ENCODE peak calls at places on chromosomes 3 and 15, in eight cellular contexts. One of them, this sample, is unnamed. For H3K27me3, the result is how much of the 10 kb centered on the place peaks cover.

GRCh38 chr3:179603831-179604230 is 607 bp downstream of the MRPL47 start:
- DNase-seq in brain microvascular endothelial cell: no peak
- DNase-seq in endodermal cell: no peak
- DNase-seq in heart right ventricle: no peak
- DNase-seq in AG04450: no peak
- DNase-seq in fibroblast of lung: peak
- DNase-seq in GM06990: no peak
- DNase-seq in H9: no peak
- DNase-seq in this sample: no peak

GRCh38 chr3:52299815-52300611 is 12.4 kb downstream of the GLYCTK start:
- DNase-seq in GM06990: no peak
- DNase-seq in brain microvascular endothelial cell: peak
- DNase-seq in heart right ventricle: peak
- DNase-seq in H9: peak
- DNase-seq in endodermal cell: peak
- DNase-seq in fibroblast of lung: peak
- DNase-seq in AG04450: no peak
- DNase-seq in this sample: no peak

GRCh38 chr15:34984884-34985630 is 3.0 kb downstream of the ZNF770 start:
- DNase-seq in fibroblast of lung: peak
- DNase-seq in GM06990: no peak
- DNase-seq in H9: no peak
- DNase-seq in brain microvascular endothelial cell: no peak
- DNase-seq in endodermal cell: no peak
- DNase-seq in heart right ventricle: no peak
- DNase-seq in AG04450: no peak
- DNase-seq in this sample: no peak

GRCh38 chr3:51962854-51963530 is 4.3 kb downstream of the PCBP4 start:
- DNase-seq in endodermal cell: peak
- DNase-seq in GM06990: no peak
- DNase-seq in heart right ventricle: no peak
- DNase-seq in AG04450: no peak
- DNase-seq in H9: no peak
- DNase-seq in fibroblast of lung: no peak
- DNase-seq in brain microvascular endothelial cell: no peak
- DNase-seq in this sample: no peak

GRCh38 chr15:81315452-81316203 is 8.3 kb downstream of the STARD5 start:
- DNase-seq in heart right ventricle: no peak
- DNase-seq in H9: no peak
- DNase-seq in brain microvascular endothelial cell: no peak
- DNase-seq in GM06990: no peak
- DNase-seq in AG04450: no peak
- DNase-seq in endodermal cell: no peak
- DNase-seq in fibroblast of lung: no peak
- DNase-seq in this sample: no peak

GRCh38 chr15:99508807-99509311 is 56.9 kb upstream of the MEF2A start:
- DNase-seq in fibroblast of lung: no peak
- DNase-seq in endodermal cell: no peak
- DNase-seq in AG04450: no peak
- DNase-seq in heart right ventricle: no peak
- DNase-seq in GM06990: no peak
- DNase-seq in H9: no peak
- DNase-seq in brain microvascular endothelial cell: no peak
- DNase-seq in this sample: no peak

GRCh38 chr3:114155370-114155821 is 23.5 kb downstream of the DRD3 start:
- DNase-seq in fibroblast of lung: peak
- DNase-seq in GM06990: no peak
- DNase-seq in H9: peak
- DNase-seq in AG04450: no peak
- DNase-seq in heart right ventricle: no peak
- DNase-seq in brain microvascular endothelial cell: peak
- DNase-seq in endodermal cell: peak
- DNase-seq in this sample: peak

GRCh38 chr3:129695203-129695602 is 88.7 kb upstream of the PLXND1 start:
- DNase-seq in heart right ventricle: no peak
- DNase-seq in GM06990: no peak
- DNase-seq in brain microvascular endothelial cell: no peak
- DNase-seq in AG04450: no peak
- DNase-seq in fibroblast of lung: no peak
- DNase-seq in endodermal cell: no peak
- DNase-seq in H9: no peak
- DNase-seq in this sample: no peak

GRCh38 chr3:48765376-48765775 is 48.4 kb upstream of the IP6K2 start:
- DNase-seq in fibroblast of lung: peak
- DNase-seq in H9: no peak
- DNase-seq in AG04450: no peak
- DNase-seq in brain microvascular endothelial cell: no peak
- DNase-seq in GM06990: no peak
- DNase-seq in heart right ventricle: no peak
- DNase-seq in endodermal cell: no peak
- DNase-seq in this sample: no peak

GRCh38 chr3:38479431-38480092 is 16.6 kb upstream of the EXOG start:
- DNase-seq in AG04450: peak
- DNase-seq in GM06990: no peak
- DNase-seq in brain microvascular endothelial cell: peak
- DNase-seq in heart right ventricle: peak
- DNase-seq in endodermal cell: peak
- DNase-seq in fibroblast of lung: peak
- DNase-seq in H9: peak
- DNase-seq in this sample: peak

GRCh38 chr15:101541501-101542292 is 52.2 kb upstream of the PCSK6 start:
- DNase-seq in heart right ventricle: no peak
- DNase-seq in fibroblast of lung: no peak
- DNase-seq in GM06990: no peak
- DNase-seq in AG04450: no peak
- DNase-seq in endodermal cell: peak
- DNase-seq in brain microvascular endothelial cell: no peak
- DNase-seq in H9: peak
- DNase-seq in this sample: no peak

GRCh38 chr3:27596334-27596841 is 112.2 kb upstream of the SLC4A7 start:
- DNase-seq in brain microvascular endothelial cell: peak
- DNase-seq in fibroblast of lung: peak
- DNase-seq in endodermal cell: no peak
- DNase-seq in GM06990: peak
- DNase-seq in H9: no peak
- DNase-seq in heart right ventricle: no peak
- DNase-seq in AG04450: no peak
- DNase-seq in this sample: no peak

GRCh38 chr3:190076138-190076537 is 44.6 kb downstream of the P3H2 start:
- DNase-seq in heart right ventricle: no peak
- DNase-seq in brain microvascular endothelial cell: no peak
- DNase-seq in AG04450: no peak
- DNase-seq in GM06990: no peak
- DNase-seq in fibroblast of lung: peak
- DNase-seq in endodermal cell: no peak
- DNase-seq in H9: no peak
- DNase-seq in this sample: no peak

GRCh38 chr15:93331545-93332117 is 242.6 kb upstream of the RGMA start:
- DNase-seq in GM06990: no peak
- DNase-seq in fibroblast of lung: no peak
- DNase-seq in endodermal cell: peak
- DNase-seq in H9: peak
- DNase-seq in AG04450: no peak
- DNase-seq in brain microvascular endothelial cell: no peak
- DNase-seq in heart right ventricle: no peak
- DNase-seq in this sample: no peak

GRCh38 chr15:52256366-52256765 is 39.2 kb downstream of the MYO5C start:
- DNase-seq in endodermal cell: peak
- DNase-seq in H9: peak
- DNase-seq in AG04450: peak
- DNase-seq in fibroblast of lung: peak
- DNase-seq in heart right ventricle: peak
- DNase-seq in brain microvascular endothelial cell: peak
- DNase-seq in GM06990: peak
- DNase-seq in this sample: peak

GRCh38 chr3:157142315-157142714 is 17.6 kb downstream of the CCNL1 start:
- DNase-seq in heart right ventricle: no peak
- DNase-seq in endodermal cell: peak
- DNase-seq in GM06990: no peak
- DNase-seq in brain microvascular endothelial cell: no peak
- DNase-seq in H9: no peak
- DNase-seq in fibroblast of lung: no peak
- DNase-seq in AG04450: no peak
- DNase-seq in this sample: no peak

GRCh38 chr3:173465898-173466678 is 68.5 kb downstream of the NLGN1 start:
- DNase-seq in endodermal cell: no peak
- DNase-seq in brain microvascular endothelial cell: no peak
- DNase-seq in H9: no peak
- DNase-seq in fibroblast of lung: no peak
- DNase-seq in GM06990: no peak
- DNase-seq in heart right ventricle: no peak
- DNase-seq in AG04450: no peak
- DNase-seq in this sample: no peak

GRCh38 chr3:142962520-142963265 is 781 bp downstream of the PAQR9 start:
- DNase-seq in AG04450: no peak
- DNase-seq in H9: peak
- DNase-seq in GM06990: no peak
- DNase-seq in heart right ventricle: peak
- DNase-seq in endodermal cell: peak
- DNase-seq in brain microvascular endothelial cell: no peak
- DNase-seq in fibroblast of lung: no peak
- DNase-seq in this sample: no peak
- H3K27me3 ChIP-seq in AG04450: under half
- H3K27me3 ChIP-seq in H9: under half
- H3K27me3 ChIP-seq in GM06990: under half
- H3K27me3 ChIP-seq in heart right ventricle: under half
- H3K27me3 ChIP-seq in endodermal cell: under half
- H3K27me3 ChIP-seq in brain microvascular endothelial cell: under half
- H3K27me3 ChIP-seq in fibroblast of lung: under half
- H3K27me3 ChIP-seq in this sample: half or more

GRCh38 chr15:29621626-29622025 is 200.6 kb downstream of the TJP1 start:
- DNase-seq in endodermal cell: no peak
- DNase-seq in fibroblast of lung: no peak
- DNase-seq in GM06990: no peak
- DNase-seq in AG04450: no peak
- DNase-seq in H9: no peak
- DNase-seq in heart right ventricle: no peak
- DNase-seq in brain microvascular endothelial cell: no peak
- DNase-seq in this sample: no peak
- H3K27me3 ChIP-seq in endodermal cell: under half
- H3K27me3 ChIP-seq in fibroblast of lung: under half
- H3K27me3 ChIP-seq in GM06990: under half
- H3K27me3 ChIP-seq in AG04450: under half
- H3K27me3 ChIP-seq in H9: under half
- H3K27me3 ChIP-seq in heart right ventricle: under half
- H3K27me3 ChIP-seq in brain microvascular endothelial cell: under half
- H3K27me3 ChIP-seq in this sample: under half

GRCh38 chr3:193520738-193521137 is 34.0 kb downstream of the ATP13A4 start:
- DNase-seq in GM06990: no peak
- DNase-seq in H9: no peak
- DNase-seq in endodermal cell: no peak
- DNase-seq in brain microvascular endothelial cell: no peak
- DNase-seq in AG04450: no peak
- DNase-seq in heart right ventricle: no peak
- DNase-seq in fibroblast of lung: no peak
- DNase-seq in this sample: no peak
- H3K27me3 ChIP-seq in GM06990: under half
- H3K27me3 ChIP-seq in H9: under half
- H3K27me3 ChIP-seq in endodermal cell: under half
- H3K27me3 ChIP-seq in brain microvascular endothelial cell: under half
- H3K27me3 ChIP-seq in AG04450: under half
- H3K27me3 ChIP-seq in heart right ventricle: under half
- H3K27me3 ChIP-seq in fibroblast of lung: under half
- H3K27me3 ChIP-seq in this sample: under half

GRCh38 chr15:89399390-89400120 is 64.9 kb upstream of the POLG start:
- DNase-seq in fibroblast of lung: peak
- DNase-seq in H9: peak
- DNase-seq in brain microvascular endothelial cell: no peak
- DNase-seq in GM06990: peak
- DNase-seq in endodermal cell: peak
- DNase-seq in heart right ventricle: no peak
- DNase-seq in AG04450: no peak
- DNase-seq in this sample: peak
- H3K27me3 ChIP-seq in fibroblast of lung: under half
- H3K27me3 ChIP-seq in H9: half or more
- H3K27me3 ChIP-seq in brain microvascular endothelial cell: half or more
- H3K27me3 ChIP-seq in GM06990: under half
- H3K27me3 ChIP-seq in endodermal cell: half or more
- H3K27me3 ChIP-seq in heart right ventricle: half or more
- H3K27me3 ChIP-seq in AG04450: half or more
- H3K27me3 ChIP-seq in this sample: under half

DNA sequence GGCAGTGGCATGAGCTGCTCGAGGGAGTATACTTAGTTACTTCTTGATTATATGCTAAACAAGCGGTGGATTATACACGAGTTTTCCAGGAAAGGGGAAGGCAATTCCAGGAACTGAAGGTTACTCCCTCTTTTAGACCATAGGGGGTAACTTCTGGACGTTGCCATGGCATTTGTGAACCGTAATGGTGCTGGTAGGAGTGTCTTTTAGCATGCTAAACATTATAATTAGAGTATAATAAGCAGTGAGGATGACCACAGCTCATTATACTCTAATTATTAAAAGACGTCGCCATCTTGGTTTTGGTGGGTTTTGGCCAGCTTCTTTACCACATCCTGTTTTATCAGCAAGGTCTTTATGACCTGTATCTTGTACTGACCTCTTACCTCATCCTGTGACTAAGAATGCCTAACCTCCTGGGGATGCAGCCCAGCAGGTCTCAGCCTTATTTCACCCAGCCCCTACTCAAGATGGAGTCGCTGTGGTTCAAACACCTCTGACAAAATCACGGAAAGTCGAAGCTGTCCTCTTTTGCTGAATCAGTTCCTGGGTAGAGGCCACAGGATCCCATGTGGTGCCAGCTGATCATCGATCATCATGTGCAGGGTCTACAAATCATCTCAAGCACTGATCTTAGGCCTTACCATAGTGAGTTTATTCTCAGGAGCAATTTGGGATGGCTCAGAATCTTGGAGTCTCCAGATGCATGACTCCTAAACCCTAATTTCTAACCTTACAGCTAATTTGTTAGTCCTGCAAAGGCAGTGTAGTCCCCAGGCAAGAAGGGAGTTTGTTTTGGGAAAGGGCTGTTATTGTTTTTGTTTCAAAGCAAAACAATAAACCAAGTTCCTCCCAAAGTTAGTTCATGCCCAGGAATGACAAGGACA is 149.1 kb downstream of the TJP1 start:
- DNase-seq in AG04450: no peak
- DNase-seq in endodermal cell: no peak
- DNase-seq in heart right ventricle: no peak
- DNase-seq in fibroblast of lung: peak
- DNase-seq in GM06990: no peak
- DNase-seq in brain microvascular endothelial cell: no peak
- DNase-seq in H9: no peak
- DNase-seq in this sample: no peak
- H3K27me3 ChIP-seq in AG04450: under half
- H3K27me3 ChIP-seq in endodermal cell: under half
- H3K27me3 ChIP-seq in heart right ventricle: under half
- H3K27me3 ChIP-seq in fibroblast of lung: under half
- H3K27me3 ChIP-seq in GM06990: under half
- H3K27me3 ChIP-seq in brain microvascular endothelial cell: under half
- H3K27me3 ChIP-seq in H9: under half
- H3K27me3 ChIP-seq in this sample: under half